ENCODE peak calls at places on chromosomes 6 and 20, in six cellular contexts. J, W, P, Q, T and G are unnamed samples. For H3K4me1, the result is how much of the 10 kb centered on the place peaks cover.

GRCh38 chr20:4064118-4064962 is 49.0 kb upstream of the RNF24 start:
- DNase-seq in Q (peak), J (peak), P (no peak), T (peak), W (peak), G (peak)

GRCh38 chr20:59770270-59770669 is 163.2 kb downstream of the SYCP2 start:
- DNase-seq in T (no peak), W (no peak), J (no peak), Q (no peak), P (no peak), G (no peak)

GRCh38 chr6:17001188-17001587 is 100.7 kb upstream of the STMND1 start:
- DNase-seq in W (no peak), T (no peak), J (no peak), Q (no peak), P (no peak), G (no peak)

GRCh38 chr6:150528648-150529285 is 70.9 kb upstream of the PLEKHG1 start:
- DNase-seq in T (peak), Q (peak), J (peak), P (no peak), W (no peak), G (peak)

GRCh38 chr6:38543022-38543421 is 96.7 kb downstream of the BTBD9 start:
- DNase-seq in P (no peak), T (no peak), J (no peak), Q (no peak), W (no peak), G (no peak)

GRCh38 chr20:33909331-33909921 is 84.3 kb upstream of the RALY start:
- DNase-seq in P (no peak), Q (no peak), T (peak), W (peak), J (no peak), G (no peak)

GRCh38 chr6:154154389-154154967 is 115.4 kb downstream of the OPRM1 start:
- DNase-seq in Q (no peak), J (no peak), P (peak), W (peak), T (no peak), G (no peak)

GRCh38 chr20:48155231-48155630 is 369.9 kb upstream of the SULF2 start:
- DNase-seq in W (no peak), T (no peak), J (no peak), Q (no peak), P (no peak), G (no peak)

GRCh38 chr6:137999815-138000214 is 107.4 kb downstream of the PERP start:
- DNase-seq in T (no peak), P (no peak), Q (no peak), J (no peak), W (no peak), G (no peak)

GRCh38 chr20:60632420-60633262 is 619.4 kb upstream of the CDH4 start:
- DNase-seq in P (no peak), T (no peak), W (no peak), J (no peak), Q (peak), G (no peak)

GRCh38 chr20:50401047-50401586 is 109.1 kb upstream of the PTPN1 start:
- DNase-seq in T (no peak), W (no peak), J (no peak), P (no peak), Q (no peak), G (peak)

GRCh38 chr6:16639689-16640480 is 121.4 kb downstream of the ATXN1 start:
- DNase-seq in W (no peak), P (peak), T (no peak), Q (no peak), J (no peak), G (no peak)

GRCh38 chr20:625360-625932 is 15.3 kb upstream of the TCF15 start:
- DNase-seq in Q (no peak), T (no peak), P (no peak), J (no peak), W (no peak), G (no peak)

DNA sequence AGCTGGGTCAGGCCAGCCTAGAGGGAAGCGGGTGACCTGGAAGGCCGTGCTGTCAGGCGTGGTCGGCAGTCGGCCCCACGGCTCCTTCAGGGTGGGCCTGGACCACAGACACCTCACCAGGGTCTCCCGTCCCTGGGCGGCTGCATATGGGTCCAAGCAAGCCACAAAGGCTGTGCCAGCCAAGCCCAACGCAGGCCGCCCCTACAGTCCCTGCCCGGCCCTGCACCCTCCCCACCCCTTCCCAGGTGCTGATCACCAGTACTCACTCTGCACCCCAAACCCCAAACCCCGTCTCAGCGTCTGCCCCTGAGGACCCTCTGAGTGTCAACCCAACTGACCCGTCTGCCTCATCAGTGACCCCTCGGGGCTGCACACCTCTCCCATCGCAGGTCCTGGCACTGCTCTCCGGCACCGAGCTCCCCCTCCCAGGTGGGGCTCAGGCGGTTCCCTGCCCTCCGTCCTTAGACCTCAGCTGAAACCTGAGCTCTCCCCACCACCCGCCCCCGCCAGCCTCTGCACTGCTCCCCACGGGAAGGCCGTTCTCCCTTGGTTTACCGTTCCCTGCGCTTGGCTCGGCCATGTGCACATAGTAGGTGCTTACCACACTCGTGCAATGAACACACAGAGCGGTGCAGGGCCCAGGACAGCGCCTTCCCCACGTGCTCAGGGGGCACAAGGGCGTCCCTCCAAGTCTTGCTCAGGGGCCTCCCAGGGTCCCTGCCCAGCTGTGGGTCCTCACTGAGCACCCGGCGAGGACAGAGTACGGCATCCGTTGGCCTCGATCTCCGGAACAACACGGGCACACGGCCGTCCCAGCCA is 1.4 kb upstream of the PPDPF start:
- DNase-seq in T (no peak), W (no peak), P (no peak), Q (no peak), J (peak), G (peak)
- TF ChIP-seq CTCF in T (no peak), W (no peak), P (no peak), Q (no peak), J (no peak), G (no peak)

DNA sequence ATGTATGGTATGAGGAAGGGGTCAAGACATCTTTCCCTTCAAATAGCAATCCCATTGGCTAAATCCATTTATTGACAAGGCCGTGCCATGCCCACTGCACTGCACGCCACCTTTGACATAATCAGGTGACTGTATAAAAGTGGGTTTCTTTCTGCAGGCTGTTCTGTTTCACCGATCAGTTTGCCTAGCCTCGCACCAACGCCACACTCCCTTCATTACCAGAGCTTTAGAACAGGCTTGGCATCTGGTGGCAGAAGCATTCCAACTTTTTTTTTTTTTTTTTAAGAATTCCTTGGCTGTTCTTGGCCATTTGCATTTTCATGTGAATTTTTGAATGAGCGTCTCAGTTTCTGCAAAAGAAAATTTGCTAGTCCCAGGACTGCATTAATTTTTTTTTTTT is 78.1 kb downstream of the PPP1R3G start:
- DNase-seq in J (no peak), W (no peak), Q (no peak), P (no peak), T (no peak), G (no peak)
- H3K4me3 ChIP-seq in J (no peak), W (no peak), Q (no peak), P (no peak), T (no peak), G (no peak)

GRCh38 chr6:106622412-106622811 is 6.9 kb downstream of the RTN4IP1 start:
- DNase-seq in P (no peak), J (no peak), W (no peak), T (no peak), Q (no peak), G (no peak)
- H3K4me1 ChIP-seq in P (under half), J (under half), W (under half), T (under half), Q (under half), G (under half)

GRCh38 chr6:2697291-2697690 is 53.4 kb downstream of the MYLK4 start:
- DNase-seq in W (no peak), T (no peak), Q (no peak), J (no peak), P (no peak), G (no peak)

GRCh38 chr6:2693191-2693590 is 57.5 kb downstream of the MYLK4 start:
- DNase-seq in P (no peak), Q (no peak), W (no peak), J (no peak), T (no peak), G (no peak)

GRCh38 chr6:2695464-2696095 is 55.1 kb downstream of the MYLK4 start:
- DNase-seq in P (peak), J (no peak), W (no peak), T (no peak), Q (no peak), G (no peak)
- TF ChIP-seq CTCF in P (peak), J (no peak), W (peak), T (no peak), Q (no peak), G (peak)

GRCh38 chr6:108294787-108295625 is at the start of gene AFG1L:
- DNase-seq in P (peak), Q (peak), W (peak), T (peak), J (peak), G (peak)

GRCh38 chr6:108294297-108294786 is 512 bp upstream of the AFG1L start:
- DNase-seq in P (no peak), Q (no peak), J (no peak), W (no peak), T (no peak), G (no peak)

GRCh38 chr6:108295676-108296075 is 822 bp downstream of the AFG1L start:
- DNase-seq in J (no peak), T (no peak), W (no peak), P (peak), Q (no peak), G (no peak)

GRCh38 chr6:108288742-108289141 is 6.1 kb upstream of the AFG1L start:
- DNase-seq in T (no peak), Q (no peak), P (no peak), W (no peak), J (no peak), G (no peak)

DNA sequence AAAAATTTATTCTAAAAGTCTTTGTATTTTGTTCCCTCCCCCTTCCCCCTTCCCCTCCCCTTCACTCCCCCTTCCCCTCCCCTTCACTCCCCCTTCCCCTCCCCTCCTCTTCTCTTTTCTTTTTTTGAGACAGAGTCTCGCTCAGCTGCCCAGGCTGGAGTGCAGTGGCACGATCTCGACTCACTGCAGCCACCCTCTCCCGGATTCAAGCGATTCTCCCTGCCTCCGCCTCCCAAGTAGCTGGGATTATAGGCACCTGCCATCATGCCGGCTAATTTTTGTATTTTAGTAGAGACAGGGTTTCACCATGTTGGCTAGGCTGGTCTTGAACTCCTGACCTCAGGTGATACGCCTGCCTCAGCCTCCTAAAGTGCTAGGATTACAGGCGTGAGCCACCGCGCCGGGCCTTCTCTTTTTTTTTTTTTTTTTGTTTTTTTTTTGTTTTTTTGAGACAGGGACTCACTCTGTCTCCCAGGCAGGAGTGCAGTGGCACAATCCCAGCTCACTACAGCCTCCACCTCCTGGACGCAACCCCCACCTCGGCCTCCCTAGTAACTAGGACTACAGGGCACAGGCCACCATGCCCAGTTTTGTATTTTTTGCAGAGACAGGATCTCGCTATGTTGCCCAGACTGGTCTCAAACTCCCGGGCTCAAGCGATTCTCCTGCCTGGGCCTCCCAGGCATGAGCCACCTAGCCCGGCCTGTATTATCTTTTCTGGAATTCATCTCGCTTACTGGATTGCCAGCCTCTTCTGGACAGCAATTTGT is 1.1 kb upstream of the AFG1L start:
- DNase-seq in W (no peak), P (no peak), J (peak), T (no peak), Q (no peak), G (no peak)
- H3K4me3 ChIP-seq in W (peak), P (peak), J (peak), T (peak), Q (peak), G (peak)

GRCh38 chr6:139841794-139842215 is 467.4 kb upstream of the CITED2 start:
- DNase-seq in W (no peak), T (no peak), J (no peak), Q (no peak), P (no peak), G (no peak)

GRCh38 chr6:139844907-139845306 is 470.5 kb upstream of the CITED2 start:
- DNase-seq in W (no peak), Q (no peak), J (no peak), T (no peak), P (no peak), G (no peak)

GRCh38 chr6:139834232-139834631 is 459.8 kb upstream of the CITED2 start:
- DNase-seq in W (no peak), J (no peak), T (no peak), Q (peak), P (no peak), G (no peak)

DNA sequence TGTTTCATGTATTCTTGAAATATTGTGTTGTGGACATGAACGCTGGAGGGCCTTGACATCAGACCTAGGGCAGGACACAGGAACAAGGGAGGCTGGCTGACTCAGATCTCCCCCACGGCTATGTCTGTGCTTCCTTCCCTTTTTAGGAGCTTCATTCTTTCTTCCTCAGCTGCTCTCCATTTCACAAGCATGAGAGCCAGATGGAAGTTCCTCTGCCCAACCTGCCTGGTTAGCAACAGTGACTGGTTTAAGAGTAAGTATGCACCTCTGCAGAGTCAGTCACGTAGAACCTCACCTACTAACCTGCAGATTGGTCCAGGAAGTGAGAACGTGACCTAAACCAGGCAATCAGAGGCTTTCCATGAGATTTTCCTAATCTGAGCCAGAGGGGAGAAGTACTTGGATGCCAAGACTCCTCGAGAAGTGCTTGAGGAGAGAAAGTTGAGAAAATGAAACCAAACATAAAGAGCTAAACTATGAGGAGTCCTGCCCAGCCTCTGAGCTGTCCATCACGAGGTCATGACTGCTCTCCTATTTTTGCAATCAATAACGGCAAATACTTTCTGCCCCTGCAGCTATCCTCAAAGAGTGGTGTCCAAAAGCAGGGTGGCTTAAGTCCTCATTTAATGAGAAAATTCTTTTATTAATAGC is 465.2 kb upstream of the CITED2 start:
- DNase-seq in P (no peak), Q (peak), W (no peak), J (peak), T (peak), G (no peak)
- H3K4me1 ChIP-seq in P (under half), Q (under half), W (under half), J (under half), T (under half), G (under half)

DNA sequence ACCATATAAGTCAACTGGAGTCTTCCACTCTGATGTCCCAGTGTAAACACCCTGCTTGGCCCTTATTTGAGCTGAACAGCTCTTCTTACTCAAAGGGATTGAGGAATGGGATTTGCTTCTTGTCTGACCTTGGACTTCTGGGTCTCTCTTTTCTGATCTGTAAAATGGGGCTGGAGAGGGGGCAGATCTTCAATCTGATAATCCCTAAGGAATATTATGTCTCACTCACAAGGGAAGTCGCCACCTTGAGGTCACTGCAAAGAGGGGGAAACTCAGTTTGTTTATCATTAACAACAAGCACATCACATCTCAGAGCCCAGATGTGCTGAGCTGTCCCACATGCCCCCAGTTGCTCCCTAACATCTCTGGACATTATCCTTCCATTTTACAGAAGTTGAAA is 15.1 kb downstream of the KCNS1 start:
- DNase-seq in T (no peak), Q (no peak), P (no peak), J (no peak), W (no peak), G (no peak)
- TF ChIP-seq CTCF in T (no peak), Q (no peak), P (no peak), J (no peak), W (no peak), G (no peak)